ENCODE peak calls at places on chromosomes 13 and 19, in seven cellular contexts. I is dorsolateral prefrontal cortex, A is BJ, S is T-helper 17 cell, E is ELF-1, U is GF-D8, Y is neural crest cell. Q is an unnamed sample.

GRCh38 chr19:18234194-18234593 is 8.0 kb upstream of the PDE4C start:
- DNase-seq in I (no peak), Y (no peak), S (no peak), A (no peak), U (no peak), E (no peak), Q (no peak)

GRCh38 chr13:111341886-111342285 is 21.4 kb downstream of the TEX29 start:
- DNase-seq in S (no peak), Y (no peak), U (no peak), E (no peak), I (no peak), A (no peak), Q (peak)

GRCh38 chr19:48708471-48708870 is 11.1 kb downstream of the MAMSTR start:
- DNase-seq in U (no peak), A (no peak), Y (no peak), I (no peak), E (no peak), S (no peak), Q (peak)

GRCh38 chr19:54137913-54138776 is 583 bp downstream of the CNOT3 start:
- DNase-seq in I (no peak), S (peak), A (no peak), U (no peak), Y (no peak), E (no peak), Q (no peak)

GRCh38 chr19:14118165-14119051 is 846 bp upstream of the PRKACA start:
- DNase-seq in E (peak), Y (no peak), S (peak), A (peak), I (peak), U (peak), Q (no peak)

GRCh38 chr19:30522359-30522758 is 150.2 kb downstream of the ZNF536 start:
- DNase-seq in U (no peak), S (no peak), Y (no peak), E (no peak), A (no peak), I (no peak), Q (no peak)

GRCh38 chr13:41054919-41055619 is 6.2 kb upstream of the WBP4 start:
- DNase-seq in I (no peak), E (peak), Y (no peak), S (no peak), A (no peak), U (peak), Q (no peak)

GRCh38 chr19:15381429-15381828 is 1.8 kb upstream of the AKAP8 start:
- DNase-seq in E (no peak), I (no peak), U (no peak), A (no peak), S (no peak), Y (no peak), Q (no peak)

GRCh38 chr19:38759590-38760003 is 13.7 kb downstream of the LGALS7 start:
- DNase-seq in Y (no peak), A (no peak), I (no peak), S (no peak), E (no peak), U (no peak), Q (no peak)

GRCh38 chr13:20435616-20436368 is 89.9 kb downstream of the CRYL1 start:
- DNase-seq in I (no peak), E (peak), A (no peak), S (no peak), U (no peak), Y (no peak), Q (peak)

GRCh38 chr13:95269756-95270155 is 31.5 kb downstream of the ABCC4 start:
- DNase-seq in S (no peak), A (no peak), E (no peak), U (no peak), Y (no peak), I (no peak), Q (no peak)

GRCh38 chr19:39145180-39145953 is 19.8 kb downstream of the PAK4 start:
- DNase-seq in S (no peak), Y (no peak), I (peak), U (no peak), A (no peak), E (no peak), Q (no peak)

GRCh38 chr19:1469936-1470863 is 8.8 kb downstream of the C19orf25 start:
- DNase-seq in U (no peak), S (peak), Y (no peak), I (no peak), A (no peak), E (peak), Q (peak)

GRCh38 chr19:53558404-53558803 is 20.5 kb downstream of the ZNF331 start:
- DNase-seq in E (no peak), Y (no peak), S (no peak), A (no peak), U (no peak), I (no peak), Q (no peak)

GRCh38 chr19:49677232-49677881 is at the start of gene PRMT1:
- DNase-seq in Y (peak), U (no peak), S (peak), I (no peak), A (no peak), E (no peak), Q (peak)

GRCh38 chr13:96821971-96822370 is 172.3 kb downstream of the OXGR1 start:
- DNase-seq in E (no peak), A (no peak), U (no peak), S (no peak), Y (no peak), I (no peak), Q (no peak)

GRCh38 chr19:38538793-38539528 is 78.8 kb downstream of the MAP4K1 start:
- DNase-seq in U (no peak), I (no peak), S (no peak), A (no peak), Y (no peak), E (no peak), Q (no peak)

GRCh38 chr13:110283661-110284516 is 23.1 kb downstream of the COL4A1 start:
- DNase-seq in Y (no peak), U (no peak), E (no peak), S (no peak), I (no peak), A (peak), Q (no peak)

GRCh38 chr13:48626726-48627451 is 26.8 kb upstream of the CYSLTR2 start:
- DNase-seq in S (no peak), I (no peak), U (no peak), E (no peak), A (no peak), Y (no peak), Q (no peak)

GRCh38 chr19:1258707-1259205 is 10.4 kb downstream of the MIDN start:
- DNase-seq in Y (no peak), A (no peak), S (no peak), U (no peak), I (no peak), E (no peak), Q (no peak)

GRCh38 chr19:40684280-40684679 is 6.2 kb downstream of the NUMBL start:
- DNase-seq in U (no peak), A (no peak), Y (no peak), E (no peak), S (no peak), I (no peak), Q (no peak)

GRCh38 chr13:74288361-74288911 is 154.2 kb upstream of the KLF12 start:
- DNase-seq in E (no peak), S (no peak), I (peak), Y (peak), U (no peak), A (no peak), Q (peak)

GRCh38 chr13:97212540-97213146 is 9.5 kb upstream of the MBNL2 start:
- DNase-seq in E (no peak), I (no peak), U (no peak), A (no peak), Y (no peak), S (no peak), Q (no peak)

GRCh38 chr13:30872195-30872594 is 33.9 kb upstream of the MEDAG start:
- DNase-seq in E (no peak), U (no peak), I (no peak), A (no peak), S (no peak), Y (no peak), Q (no peak)

GRCh38 chr19:18470153-18470552 is 32.2 kb upstream of the ISYNA1 start:
- DNase-seq in E (peak), U (no peak), Y (peak), S (no peak), A (no peak), I (no peak), Q (peak)

GRCh38 chr13:90039516-90039915 is 1308.0 kb upstream of the MIR17HG start:
- DNase-seq in I (no peak), E (no peak), A (no peak), S (no peak), U (no peak), Y (no peak), Q (no peak)

GRCh38 chr19:43675269-43675879 is 5.4 kb upstream of the PLAUR start:
- DNase-seq in I (no peak), A (no peak), Y (no peak), S (no peak), E (no peak), U (no peak), Q (no peak)

GRCh38 chr13:110799246-110800236 is 86.0 kb downstream of the ING1 start:
- DNase-seq in U (no peak), S (no peak), A (peak), I (no peak), Y (no peak), E (no peak), Q (no peak)

GRCh38 chr19:54462713-54463530 is 656 bp downstream of the LENG9 start:
- DNase-seq in Y (peak), S (peak), I (peak), U (peak), E (peak), A (no peak), Q (peak)

GRCh38 chr19:48511800-48512503 is at the start of gene LMTK3:
- DNase-seq in Y (no peak), I (peak), A (no peak), E (no peak), U (no peak), S (peak), Q (peak)

GRCh38 chr19:50362656-50363424 is 2.6 kb downstream of the NAPSA start:
- DNase-seq in I (no peak), U (no peak), E (no peak), Y (no peak), A (no peak), S (no peak), Q (no peak)

GRCh38 chr19:40461669-40462221 is 3.8 kb downstream of the BLVRB start:
- DNase-seq in U (no peak), I (no peak), A (no peak), Y (no peak), E (no peak), S (no peak), Q (no peak)

GRCh38 chr19:57002195-57002601 is 117.6 kb upstream of the USP29 start:
- DNase-seq in I (no peak), S (no peak), Y (no peak), E (no peak), U (no peak), A (no peak), Q (no peak)

GRCh38 chr19:18416778-18417249 is 2.4 kb upstream of the SSBP4 start:
- DNase-seq in Y (peak), E (peak), U (peak), I (peak), A (no peak), S (peak), Q (peak)

GRCh38 chr13:100646030-100646673 is 28.4 kb downstream of the TMTC4 start:
- DNase-seq in S (no peak), A (no peak), E (peak), Y (peak), I (peak), U (no peak), Q (no peak)

GRCh38 chr13:40148103-40148502 is 492.6 kb downstream of the COG6 start:
- DNase-seq in U (no peak), E (no peak), Y (no peak), A (no peak), S (no peak), I (no peak), Q (no peak)

GRCh38 chr19:38683393-38684077 is 36.1 kb downstream of the ACTN4 start:
- DNase-seq in I (no peak), U (peak), Y (no peak), E (peak), S (peak), A (no peak), Q (peak)